ENCODE peak calls at places on chromosomes 12 and 14, in ten cellular contexts. One of them, this sample, is unnamed. For H3K4me1, the result is how much of the 10 kb centered on the place peaks cover.

GRCh38 chr14:53183611-53184010 is 30.5 kb upstream of the DDHD1 start:
- DNase-seq in ascending aorta: no peak
- DNase-seq in left lung: no peak
- DNase-seq in gastrocnemius medialis: no peak
- DNase-seq in mucosa of descending colon: no peak
- DNase-seq in lower lobe of right lung: no peak
- DNase-seq in left ventricle myocardium inferior: no peak
- DNase-seq in Caco-2: no peak
- DNase-seq in RWPE2: no peak
- DNase-seq in testis: no peak
- DNase-seq in this sample: no peak

GRCh38 chr12:65839027-65839426 is 14.7 kb downstream of the HMGA2 start:
- DNase-seq in left lung: no peak
- DNase-seq in left ventricle myocardium inferior: no peak
- DNase-seq in lower lobe of right lung: no peak
- DNase-seq in testis: no peak
- DNase-seq in gastrocnemius medialis: no peak
- DNase-seq in ascending aorta: no peak
- DNase-seq in RWPE2: no peak
- DNase-seq in Caco-2: peak
- DNase-seq in mucosa of descending colon: no peak
- DNase-seq in this sample: no peak

GRCh38 chr12:56193025-56193578 is 3.8 kb upstream of the SMARCC2 start:
- DNase-seq in RWPE2: no peak
- DNase-seq in mucosa of descending colon: peak
- DNase-seq in left lung: no peak
- DNase-seq in lower lobe of right lung: no peak
- DNase-seq in testis: peak
- DNase-seq in ascending aorta: peak
- DNase-seq in gastrocnemius medialis: peak
- DNase-seq in left ventricle myocardium inferior: no peak
- DNase-seq in Caco-2: peak
- DNase-seq in this sample: peak

GRCh38 chr14:61109288-61109687 is 128.2 kb downstream of the SLC38A6 start:
- DNase-seq in left lung: no peak
- DNase-seq in ascending aorta: no peak
- DNase-seq in testis: no peak
- DNase-seq in Caco-2: no peak
- DNase-seq in left ventricle myocardium inferior: no peak
- DNase-seq in lower lobe of right lung: no peak
- DNase-seq in mucosa of descending colon: no peak
- DNase-seq in RWPE2: no peak
- DNase-seq in gastrocnemius medialis: peak
- DNase-seq in this sample: no peak

GRCh38 chr12:34107016-34107415 is 84.7 kb downstream of the ALG10 start:
- DNase-seq in gastrocnemius medialis: no peak
- DNase-seq in left lung: peak
- DNase-seq in left ventricle myocardium inferior: no peak
- DNase-seq in ascending aorta: no peak
- DNase-seq in lower lobe of right lung: no peak
- DNase-seq in Caco-2: no peak
- DNase-seq in mucosa of descending colon: no peak
- DNase-seq in RWPE2: no peak
- DNase-seq in testis: no peak
- DNase-seq in this sample: no peak

GRCh38 chr12:67082221-67082620 is 186.9 kb upstream of the CAND1 start:
- DNase-seq in lower lobe of right lung: no peak
- DNase-seq in left lung: no peak
- DNase-seq in ascending aorta: no peak
- DNase-seq in mucosa of descending colon: no peak
- DNase-seq in RWPE2: no peak
- DNase-seq in left ventricle myocardium inferior: no peak
- DNase-seq in Caco-2: no peak
- DNase-seq in gastrocnemius medialis: no peak
- DNase-seq in testis: no peak
- DNase-seq in this sample: no peak

GRCh38 chr14:90602088-90602687 is 205.4 kb downstream of the CALM1 start:
- DNase-seq in RWPE2: no peak
- DNase-seq in Caco-2: no peak
- DNase-seq in testis: no peak
- DNase-seq in gastrocnemius medialis: no peak
- DNase-seq in left ventricle myocardium inferior: no peak
- DNase-seq in left lung: no peak
- DNase-seq in ascending aorta: no peak
- DNase-seq in mucosa of descending colon: no peak
- DNase-seq in lower lobe of right lung: no peak
- DNase-seq in this sample: no peak

GRCh38 chr14:71590131-71590530 is 342.1 kb upstream of the RGS6 start:
- DNase-seq in lower lobe of right lung: no peak
- DNase-seq in RWPE2: no peak
- DNase-seq in Caco-2: no peak
- DNase-seq in left ventricle myocardium inferior: no peak
- DNase-seq in ascending aorta: no peak
- DNase-seq in left lung: no peak
- DNase-seq in mucosa of descending colon: no peak
- DNase-seq in gastrocnemius medialis: no peak
- DNase-seq in testis: no peak
- DNase-seq in this sample: no peak

GRCh38 chr14:59273737-59274136 is 85.3 kb downstream of the DAAM1 start:
- DNase-seq in mucosa of descending colon: no peak
- DNase-seq in testis: no peak
- DNase-seq in left ventricle myocardium inferior: no peak
- DNase-seq in ascending aorta: no peak
- DNase-seq in Caco-2: no peak
- DNase-seq in lower lobe of right lung: no peak
- DNase-seq in gastrocnemius medialis: peak
- DNase-seq in RWPE2: no peak
- DNase-seq in left lung: no peak
- DNase-seq in this sample: no peak

GRCh38 chr12:65339161-65339560 is 60.7 kb downstream of the MSRB3 start:
- DNase-seq in Caco-2: peak
- DNase-seq in lower lobe of right lung: no peak
- DNase-seq in RWPE2: no peak
- DNase-seq in mucosa of descending colon: no peak
- DNase-seq in left ventricle myocardium inferior: no peak
- DNase-seq in gastrocnemius medialis: no peak
- DNase-seq in ascending aorta: no peak
- DNase-seq in left lung: no peak
- DNase-seq in testis: no peak
- DNase-seq in this sample: no peak

GRCh38 chr12:77047341-77048202 is 17.8 kb downstream of the E2F7 start:
- DNase-seq in Caco-2: no peak
- DNase-seq in RWPE2: no peak
- DNase-seq in left ventricle myocardium inferior: no peak
- DNase-seq in gastrocnemius medialis: no peak
- DNase-seq in lower lobe of right lung: no peak
- DNase-seq in mucosa of descending colon: no peak
- DNase-seq in left lung: no peak
- DNase-seq in ascending aorta: no peak
- DNase-seq in testis: no peak
- DNase-seq in this sample: no peak

DNA sequence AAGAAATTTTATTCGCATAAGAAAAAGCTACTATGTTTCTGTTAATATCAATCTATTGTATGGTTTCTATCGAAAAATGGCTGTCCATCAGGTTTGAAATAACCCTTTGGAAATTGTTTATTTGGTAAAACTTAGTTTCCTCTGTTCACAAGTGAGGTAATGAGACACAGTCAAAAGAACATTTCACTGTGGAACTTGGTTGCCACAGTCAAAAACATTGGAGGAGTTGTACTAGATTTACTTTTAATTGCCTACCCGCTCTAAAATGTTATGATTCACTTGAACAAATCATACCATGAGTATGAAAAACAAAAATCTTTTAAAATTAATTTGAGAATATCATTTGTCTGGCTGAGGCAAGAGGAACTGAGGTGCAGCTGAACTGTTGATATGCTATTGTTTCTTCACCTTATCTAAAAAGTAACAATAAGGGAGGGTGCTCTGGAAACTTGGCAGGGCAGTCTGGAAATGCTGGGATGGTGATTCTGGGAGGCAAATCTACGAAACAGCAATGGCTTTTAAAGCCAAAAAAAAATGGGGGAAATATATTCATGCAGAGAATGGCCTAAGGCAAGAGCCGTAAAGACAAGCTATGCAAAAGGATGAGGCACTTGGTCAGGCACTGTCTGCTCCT is 46.4 kb downstream of the ITPR2 start:
- DNase-seq in Caco-2: no peak
- DNase-seq in RWPE2: no peak
- DNase-seq in gastrocnemius medialis: no peak
- DNase-seq in testis: peak
- DNase-seq in lower lobe of right lung: no peak
- DNase-seq in left ventricle myocardium inferior: no peak
- DNase-seq in left lung: no peak
- DNase-seq in ascending aorta: no peak
- DNase-seq in mucosa of descending colon: no peak
- DNase-seq in this sample: no peak
- H3K4me1 ChIP-seq in Caco-2: under half
- H3K4me1 ChIP-seq in RWPE2: under half
- H3K4me1 ChIP-seq in gastrocnemius medialis: under half
- H3K4me1 ChIP-seq in testis: under half
- H3K4me1 ChIP-seq in lower lobe of right lung: half or more
- H3K4me1 ChIP-seq in left ventricle myocardium inferior: under half
- H3K4me1 ChIP-seq in left lung: half or more
- H3K4me1 ChIP-seq in ascending aorta: under half
- H3K4me1 ChIP-seq in mucosa of descending colon: under half
- H3K4me1 ChIP-seq in this sample: under half

DNA sequence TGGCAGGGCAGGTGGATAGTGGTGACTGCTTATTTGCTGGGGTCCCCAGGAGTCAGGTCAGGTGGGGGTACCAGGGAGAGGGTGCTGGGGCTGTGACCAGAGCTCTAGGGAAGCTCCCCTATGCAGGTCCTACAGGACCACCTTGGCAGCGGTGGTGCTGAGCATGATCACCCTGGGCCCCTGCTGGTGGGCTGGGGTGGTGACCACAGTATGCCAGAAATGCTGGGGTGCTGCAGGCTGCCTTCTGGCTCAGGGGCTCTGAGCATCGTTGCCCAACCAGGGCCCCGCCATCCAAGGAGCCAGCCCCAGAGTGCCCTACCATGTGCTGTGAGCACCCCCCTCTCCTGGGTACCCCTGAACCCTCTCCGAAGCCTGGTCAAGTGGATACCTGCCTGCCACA is 17.5 kb upstream of the NUDT14 start:
- DNase-seq in left lung: no peak
- DNase-seq in testis: no peak
- DNase-seq in gastrocnemius medialis: no peak
- DNase-seq in Caco-2: no peak
- DNase-seq in left ventricle myocardium inferior: no peak
- DNase-seq in lower lobe of right lung: no peak
- DNase-seq in ascending aorta: no peak
- DNase-seq in mucosa of descending colon: no peak
- DNase-seq in RWPE2: no peak
- DNase-seq in this sample: no peak
- TF ChIP-seq CTCF in left lung: no peak
- TF ChIP-seq CTCF in testis: no peak
- TF ChIP-seq CTCF in gastrocnemius medialis: peak
- TF ChIP-seq CTCF in Caco-2: no peak
- TF ChIP-seq CTCF in left ventricle myocardium inferior: no peak
- TF ChIP-seq CTCF in lower lobe of right lung: no peak
- TF ChIP-seq CTCF in ascending aorta: no peak
- TF ChIP-seq CTCF in mucosa of descending colon: no peak
- TF ChIP-seq CTCF in RWPE2: no peak
- TF ChIP-seq CTCF in this sample: peak

GRCh38 chr14:99545574-99545973 is 58.4 kb downstream of the CCDC85C start:
- DNase-seq in mucosa of descending colon: no peak
- DNase-seq in Caco-2: no peak
- DNase-seq in left lung: no peak
- DNase-seq in left ventricle myocardium inferior: no peak
- DNase-seq in RWPE2: no peak
- DNase-seq in gastrocnemius medialis: no peak
- DNase-seq in lower lobe of right lung: no peak
- DNase-seq in testis: no peak
- DNase-seq in ascending aorta: no peak
- DNase-seq in this sample: no peak
- H3K4me1 ChIP-seq in mucosa of descending colon: under half
- H3K4me1 ChIP-seq in Caco-2: under half
- H3K4me1 ChIP-seq in left lung: under half
- H3K4me1 ChIP-seq in left ventricle myocardium inferior: half or more
- H3K4me1 ChIP-seq in RWPE2: under half
- H3K4me1 ChIP-seq in gastrocnemius medialis: under half
- H3K4me1 ChIP-seq in lower lobe of right lung: under half
- H3K4me1 ChIP-seq in testis: under half
- H3K4me1 ChIP-seq in ascending aorta: under half
- H3K4me1 ChIP-seq in this sample: half or more

GRCh38 chr12:120438495-120439198 is 734 bp downstream of the COX6A1 start:
- DNase-seq in left ventricle myocardium inferior: no peak
- DNase-seq in gastrocnemius medialis: no peak
- DNase-seq in lower lobe of right lung: no peak
- DNase-seq in mucosa of descending colon: no peak
- DNase-seq in Caco-2: no peak
- DNase-seq in RWPE2: no peak
- DNase-seq in left lung: no peak
- DNase-seq in testis: no peak
- DNase-seq in ascending aorta: no peak
- DNase-seq in this sample: no peak

GRCh38 chr12:120439646-120440247 is 1.8 kb downstream of the COX6A1 start:
- DNase-seq in lower lobe of right lung: no peak
- DNase-seq in left lung: no peak
- DNase-seq in testis: peak
- DNase-seq in left ventricle myocardium inferior: peak
- DNase-seq in mucosa of descending colon: peak
- DNase-seq in gastrocnemius medialis: peak
- DNase-seq in RWPE2: no peak
- DNase-seq in ascending aorta: no peak
- DNase-seq in Caco-2: peak
- DNase-seq in this sample: peak

GRCh38 chr12:120432772-120433525 is 5.0 kb upstream of the COX6A1 start:
- DNase-seq in mucosa of descending colon: no peak
- DNase-seq in testis: no peak
- DNase-seq in lower lobe of right lung: no peak
- DNase-seq in gastrocnemius medialis: no peak
- DNase-seq in Caco-2: no peak
- DNase-seq in ascending aorta: no peak
- DNase-seq in left lung: no peak
- DNase-seq in RWPE2: no peak
- DNase-seq in left ventricle myocardium inferior: no peak
- DNase-seq in this sample: no peak

DNA sequence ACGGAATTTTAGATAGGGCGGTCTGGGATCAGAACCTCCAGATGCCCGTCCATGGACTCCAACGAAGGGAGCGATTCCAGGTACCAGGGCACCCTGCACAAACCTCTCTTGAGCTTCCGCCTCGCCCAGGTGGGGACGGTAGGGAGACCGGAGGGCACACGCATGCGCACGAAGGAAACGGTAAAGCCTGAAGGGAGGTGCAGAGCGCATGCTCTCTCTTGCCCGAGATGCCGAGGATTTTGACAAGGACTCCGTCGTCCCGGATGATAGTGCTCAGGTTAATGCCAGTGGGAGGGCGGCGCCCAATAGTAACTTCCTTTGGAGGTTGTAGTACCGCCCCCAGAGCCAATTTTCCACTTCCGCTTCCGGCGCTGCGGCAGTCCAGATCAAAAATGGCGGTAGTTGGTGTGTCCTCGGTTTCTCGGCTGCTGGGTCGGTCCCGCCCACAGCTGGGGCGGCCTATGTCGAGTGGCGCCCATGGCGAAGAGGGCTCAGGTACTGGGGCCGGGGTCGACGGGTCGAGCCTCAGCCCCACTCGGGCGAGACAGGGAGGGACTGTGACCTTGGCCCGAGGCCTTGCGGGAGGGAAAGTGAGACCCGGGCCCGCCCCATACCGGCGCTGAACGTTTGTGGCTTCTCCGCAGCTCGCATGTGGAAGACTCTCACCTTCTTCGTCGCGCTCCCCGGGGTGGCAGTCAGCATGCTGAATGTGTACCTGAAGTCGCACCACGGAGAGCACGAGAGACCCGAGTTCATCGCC is at the start of gene COX6A1:
- DNase-seq in ascending aorta: peak
- DNase-seq in lower lobe of right lung: peak
- DNase-seq in left ventricle myocardium inferior: peak
- DNase-seq in testis: peak
- DNase-seq in gastrocnemius medialis: peak
- DNase-seq in left lung: peak
- DNase-seq in RWPE2: peak
- DNase-seq in mucosa of descending colon: peak
- DNase-seq in Caco-2: peak
- DNase-seq in this sample: peak
- TF ChIP-seq CTCF in ascending aorta: no peak
- TF ChIP-seq CTCF in lower lobe of right lung: no peak
- TF ChIP-seq CTCF in left ventricle myocardium inferior: no peak
- TF ChIP-seq CTCF in testis: no peak
- TF ChIP-seq CTCF in gastrocnemius medialis: no peak
- TF ChIP-seq CTCF in left lung: no peak
- TF ChIP-seq CTCF in RWPE2: peak
- TF ChIP-seq CTCF in mucosa of descending colon: peak
- TF ChIP-seq CTCF in Caco-2: no peak
- TF ChIP-seq CTCF in this sample: peak

This sample was measured in BE2C.